ENCODE peak calls at places on chromosomes 7 and 10, in nine cellular contexts. E is GM23248; D is heart right ventricle; N is mammary epithelial cell; T is breast epithelium; V is adrenal gland; U is activated naive CD4-positive, alpha-beta T cell treated with anti-CD3 and anti-CD28 coated beads for 36 hours; K is fibroblast of mammary gland; B is aorta. X is an unnamed sample.

GRCh38 chr7:2112261-2113203 is 120.2 kb downstream of the MAD1L1 start:
- DNase-seq in E (no peak), D (no peak), N (no peak), T (no peak), V (no peak), U (no peak), K (no peak), B (no peak), X (no peak)

GRCh38 chr10:69360485-69361302 is 56.0 kb downstream of the TACR2 start:
- DNase-seq in E (peak), D (peak), N (peak), T (peak), V (peak), U (no peak), K (peak), B (peak), X (peak)

GRCh38 chr10:72029414-72029813 is 58.9 kb downstream of the SPOCK2 start:
- DNase-seq in E (no peak), D (no peak), N (no peak), T (no peak), V (no peak), U (no peak), K (no peak), B (no peak), X (no peak)

GRCh38 chr10:113565364-113565763 is 12.5 kb downstream of the HABP2 start:
- DNase-seq in E (no peak), D (no peak), N (peak), T (no peak), V (no peak), U (no peak), K (no peak), B (no peak), X (no peak)

GRCh38 chr7:173120-173918 is 19.1 kb upstream of the FAM20C start:
- DNase-seq in E (no peak), D (no peak), N (no peak), T (no peak), V (no peak), U (no peak), K (no peak), B (no peak), X (no peak)

GRCh38 chr7:157792954-157793353 is 456.1 kb downstream of the DNAJB6 start:
- DNase-seq in E (no peak), D (no peak), N (no peak), T (no peak), V (no peak), U (no peak), K (no peak), B (no peak), X (no peak)

GRCh38 chr7:12119638-12120303 is 91.3 kb upstream of the TMEM106B start:
- DNase-seq in E (no peak), D (no peak), N (no peak), T (no peak), V (no peak), U (no peak), K (no peak), B (no peak), X (no peak)

GRCh38 chr7:26420600-26420999 is 128.9 kb downstream of the SNX10 start:
- DNase-seq in E (no peak), D (no peak), N (no peak), T (no peak), V (no peak), U (no peak), K (no peak), B (no peak), X (no peak)

GRCh38 chr10:37975407-37975991 is 948 bp downstream of the ZNF25 start:
- DNase-seq in E (peak), D (no peak), N (peak), T (no peak), V (no peak), U (peak), K (peak), B (no peak), X (no peak)

GRCh38 chr10:34102237-34102673 is 712.8 kb downstream of the PARD3 start:
- DNase-seq in E (peak), D (peak), N (no peak), T (no peak), V (peak), U (no peak), K (peak), B (peak), X (peak)

GRCh38 chr10:33229944-33230267 is 104.6 kb downstream of the NRP1 start:
- DNase-seq in E (peak), D (no peak), N (no peak), T (no peak), V (no peak), U (no peak), K (no peak), B (no peak), X (no peak)

GRCh38 chr7:47453093-47454056 is 128.5 kb downstream of the TNS3 start:
- DNase-seq in E (peak), D (peak), N (peak), T (peak), V (peak), U (no peak), K (peak), B (peak), X (peak)

GRCh38 chr7:101817031-101817929 is at the start of gene CUX1:
- DNase-seq in E (peak), D (peak), N (no peak), T (no peak), V (no peak), U (peak), K (no peak), B (peak), X (no peak)

GRCh38 chr7:90828601-90829000 is 232.5 kb downstream of the CDK14 start:
- DNase-seq in E (peak), D (no peak), N (peak), T (no peak), V (no peak), U (no peak), K (peak), B (no peak), X (no peak)

GRCh38 chr10:132832186-132832983 is 46.4 kb upstream of the NKX6-2 start:
- DNase-seq in E (no peak), D (no peak), N (no peak), T (peak), V (no peak), U (no peak), K (no peak), B (peak), X (peak)

GRCh38 chr10:3119796-3120459 is 52.6 kb downstream of the PFKP start:
- DNase-seq in E (peak), D (no peak), N (no peak), T (no peak), V (no peak), U (no peak), K (peak), B (no peak), X (no peak)

GRCh38 chr10:21318768-21319167 is 206.7 kb downstream of the SKIDA1 start:
- DNase-seq in E (peak), D (no peak), N (no peak), T (no peak), V (peak), U (no peak), K (peak), B (no peak), X (peak)

GRCh38 chr10:67618116-67618515 is 77.9 kb downstream of the CTNNA3 start:
- DNase-seq in E (peak), D (no peak), N (no peak), T (no peak), V (no peak), U (no peak), K (no peak), B (no peak), X (no peak)

GRCh38 chr7:55484241-55484640 is 88.1 kb downstream of the VOPP1 start:
- DNase-seq in E (no peak), D (no peak), N (no peak), T (no peak), V (no peak), U (peak), K (no peak), B (no peak), X (no peak)

GRCh38 chr7:158596745-158597144 is 9.1 kb upstream of the PTPRN2 start:
- DNase-seq in E (no peak), D (no peak), N (no peak), T (no peak), V (no peak), U (no peak), K (no peak), B (no peak), X (no peak)

GRCh38 chr10:9851808-9852207 is 1165.9 kb upstream of the CELF2 start:
- DNase-seq in E (no peak), D (no peak), N (no peak), T (no peak), V (no peak), U (no peak), K (no peak), B (no peak), X (no peak)

GRCh38 chr7:2162959-2163358 is 69.8 kb downstream of the MAD1L1 start:
- DNase-seq in E (no peak), D (no peak), N (no peak), T (no peak), V (peak), U (no peak), K (peak), B (peak), X (no peak)

X was measured in lower leg skin.